ENCODE peak calls at places on chromosomes 3 and 15, in ten cellular contexts. J is PC-3, X is AG10803, H is fibroblast of the aortic adventitia, A is right lobe of liver, Q is HCT116, K is foreskin fibroblast, Z is A549, B is HL-60, W is AG09309. D is an unnamed sample.

GRCh38 chr15:73872370-73872769 is 994 bp upstream of the TBC1D21 start:
- DNase-seq in J (peak), X (peak), H (peak), A (peak), Q (no peak), K (peak), Z (no peak), B (no peak), W (peak), D (no peak)

GRCh38 chr3:90069748-90070147 is 962.3 kb downstream of the EPHA3 start:
- DNase-seq in J (no peak), X (no peak), H (no peak), A (no peak), Q (no peak), K (no peak), Z (no peak), B (no peak), W (no peak), D (no peak)

GRCh38 chr15:49085696-49086459 is 39.6 kb upstream of the SECISBP2L start:
- DNase-seq in J (no peak), X (no peak), H (no peak), A (no peak), Q (no peak), K (no peak), Z (no peak), B (no peak), W (no peak), D (no peak)

GRCh38 chr3:69433016-69433937 is 47.4 kb upstream of the FRMD4B start:
- DNase-seq in J (no peak), X (no peak), H (no peak), A (no peak), Q (no peak), K (no peak), Z (no peak), B (no peak), W (no peak), D (no peak)

GRCh38 chr3:89072671-89073070 is 34.8 kb upstream of the EPHA3 start:
- DNase-seq in J (no peak), X (no peak), H (no peak), A (no peak), Q (no peak), K (no peak), Z (no peak), B (no peak), W (no peak), D (no peak)

GRCh38 chr3:186998937-186999368 is 68.6 kb downstream of the ST6GAL1 start:
- DNase-seq in J (peak), X (no peak), H (no peak), A (no peak), Q (no peak), K (no peak), Z (no peak), B (no peak), W (no peak), D (no peak)

GRCh38 chr15:68304611-68305337 is 27.2 kb downstream of the FEM1B start:
- DNase-seq in J (no peak), X (no peak), H (no peak), A (peak), Q (no peak), K (no peak), Z (no peak), B (no peak), W (no peak), D (no peak)

GRCh38 chr3:110598847-110599490 is 472.6 kb upstream of the NECTIN3 start:
- DNase-seq in J (peak), X (peak), H (no peak), A (no peak), Q (no peak), K (peak), Z (no peak), B (no peak), W (no peak), D (no peak)

GRCh38 chr3:186307594-186307993 is 54.4 kb downstream of the DGKG start:
- DNase-seq in J (peak), X (peak), H (peak), A (no peak), Q (no peak), K (peak), Z (no peak), B (no peak), W (no peak), D (peak)

GRCh38 chr3:71185733-71186455 is 397.6 kb downstream of the FOXP1 start:
- DNase-seq in J (peak), X (no peak), H (peak), A (no peak), Q (no peak), K (peak), Z (no peak), B (no peak), W (no peak), D (no peak)

GRCh38 chr3:38003371-38003816 is 12.8 kb downstream of the VILL start:
- DNase-seq in J (peak), X (peak), H (peak), A (no peak), Q (no peak), K (no peak), Z (peak), B (peak), W (no peak), D (no peak)

GRCh38 chr15:73910904-73911303 is 15.4 kb upstream of the LOXL1 start:
- DNase-seq in J (no peak), X (no peak), H (no peak), A (no peak), Q (no peak), K (no peak), Z (no peak), B (no peak), W (no peak), D (no peak)

GRCh38 chr15:99084965-99085364 is 19.9 kb upstream of the SYNM start:
- DNase-seq in J (no peak), X (no peak), H (no peak), A (no peak), Q (no peak), K (no peak), Z (no peak), B (no peak), W (no peak), D (no peak)

GRCh38 chr3:43345877-43346276 is 59.5 kb downstream of the SNRK start:
- DNase-seq in J (no peak), X (peak), H (no peak), A (no peak), Q (no peak), K (peak), Z (no peak), B (no peak), W (peak), D (no peak)

GRCh38 chr3:12393894-12394293 is 90.4 kb upstream of the TSEN2 start:
- DNase-seq in J (peak), X (peak), H (peak), A (no peak), Q (peak), K (peak), Z (no peak), B (peak), W (peak), D (peak)

GRCh38 chr15:60972866-60973265 is 256.2 kb downstream of the RORA start:
- DNase-seq in J (peak), X (peak), H (peak), A (no peak), Q (no peak), K (peak), Z (no peak), B (no peak), W (no peak), D (no peak)

GRCh38 chr3:65778966-65779365 is 259.8 kb downstream of the MAGI1 start:
- DNase-seq in J (peak), X (peak), H (no peak), A (no peak), Q (no peak), K (no peak), Z (no peak), B (no peak), W (no peak), D (no peak)

GRCh38 chr15:80375968-80376891 is 28.0 kb upstream of the ARNT2 start:
- DNase-seq in J (no peak), X (no peak), H (no peak), A (no peak), Q (no peak), K (no peak), Z (no peak), B (no peak), W (no peak), D (no peak)

GRCh38 chr3:123332124-123332641 is 116.7 kb downstream of the ADCY5 start:
- DNase-seq in J (no peak), X (no peak), H (no peak), A (no peak), Q (no peak), K (no peak), Z (no peak), B (no peak), W (no peak), D (no peak)

GRCh38 chr15:90667063-90667754 is 49.9 kb upstream of the BLM start:
- DNase-seq in J (peak), X (no peak), H (no peak), A (no peak), Q (no peak), K (no peak), Z (no peak), B (no peak), W (no peak), D (no peak)

GRCh38 chr3:24477090-24477656 is 17.5 kb downstream of the THRB start:
- DNase-seq in J (no peak), X (no peak), H (no peak), A (no peak), Q (no peak), K (no peak), Z (no peak), B (no peak), W (no peak), D (no peak)

GRCh38 chr3:28348637-28349396 is at the start of the genes AZI2 and ZCWPW2:
- DNase-seq in J (peak), X (peak), H (peak), A (peak), Q (peak), K (peak), Z (peak), B (peak), W (peak), D (peak)

GRCh38 chr15:40871749-40872617 is 2.1 kb downstream of the RHOV start:
- DNase-seq in J (peak), X (no peak), H (no peak), A (no peak), Q (no peak), K (no peak), Z (no peak), B (no peak), W (no peak), D (no peak)

GRCh38 chr3:21484323-21485154 is 266.5 kb downstream of the ZNF385D start:
- DNase-seq in J (peak), X (peak), H (peak), A (peak), Q (no peak), K (peak), Z (peak), B (peak), W (no peak), D (peak)

GRCh38 chr15:52018244-52018643 is 775 bp upstream of the MAPK6 start:
- DNase-seq in J (peak), X (peak), H (no peak), A (no peak), Q (no peak), K (no peak), Z (no peak), B (no peak), W (no peak), D (no peak)

GRCh38 chr3:78846688-78847087 is 921.1 kb downstream of the ROBO1 start:
- DNase-seq in J (peak), X (peak), H (peak), A (no peak), Q (no peak), K (peak), Z (no peak), B (no peak), W (no peak), D (peak)

GRCh38 chr3:64548200-64548889 is 139.5 kb downstream of the ADAMTS9 start:
- DNase-seq in J (no peak), X (peak), H (peak), A (peak), Q (no peak), K (peak), Z (no peak), B (no peak), W (no peak), D (no peak)

GRCh38 chr3:150015906-150016305 is 45.2 kb upstream of the PFN2 start:
- DNase-seq in J (no peak), X (no peak), H (no peak), A (no peak), Q (no peak), K (no peak), Z (no peak), B (no peak), W (no peak), D (no peak)

GRCh38 chr15:81001180-81002003 is 669 bp downstream of the TLNRD1 start:
- DNase-seq in J (peak), X (peak), H (peak), A (peak), Q (no peak), K (peak), Z (peak), B (peak), W (no peak), D (no peak)

GRCh38 chr15:72168131-72168825 is 29.3 kb downstream of the GRAMD2A start:
- DNase-seq in J (peak), X (no peak), H (no peak), A (no peak), Q (no peak), K (no peak), Z (no peak), B (no peak), W (no peak), D (no peak)

GRCh38 chr15:101013769-101014223 is 94.6 kb downstream of the LRRK1 start:
- DNase-seq in J (no peak), X (no peak), H (no peak), A (peak), Q (no peak), K (no peak), Z (no peak), B (no peak), W (no peak), D (no peak)

GRCh38 chr3:168071971-168072645 is 23.6 kb downstream of the GOLIM4 start:
- DNase-seq in J (peak), X (peak), H (peak), A (no peak), Q (no peak), K (no peak), Z (no peak), B (no peak), W (no peak), D (no peak)

GRCh38 chr3:42094128-42094527 is 3.0 kb downstream of the TRAK1 start:
- DNase-seq in J (no peak), X (no peak), H (no peak), A (no peak), Q (no peak), K (no peak), Z (no peak), B (no peak), W (no peak), D (no peak)

GRCh38 chr3:39005295-39005694 is 46.4 kb downstream of the SCN11A start:
- DNase-seq in J (no peak), X (no peak), H (no peak), A (no peak), Q (no peak), K (no peak), Z (no peak), B (no peak), W (no peak), D (no peak)

GRCh38 chr3:172065534-172065933 is 26.2 kb downstream of the FNDC3B start:
- DNase-seq in J (no peak), X (peak), H (peak), A (no peak), Q (no peak), K (peak), Z (no peak), B (no peak), W (no peak), D (peak)

GRCh38 chr15:45262906-45263456 is 10.9 kb downstream of the SLC28A2 start:
- DNase-seq in J (no peak), X (no peak), H (no peak), A (no peak), Q (no peak), K (no peak), Z (no peak), B (no peak), W (no peak), D (no peak)

GRCh38 chr3:185070491-185071335 is 82.1 kb downstream of the C3orf70 start:
- DNase-seq in J (peak), X (peak), H (no peak), A (no peak), Q (peak), K (peak), Z (peak), B (no peak), W (no peak), D (no peak)

GRCh38 chr3:184711366-184712247 is at the start of gene MAGEF1:
- DNase-seq in J (peak), X (peak), H (peak), A (peak), Q (peak), K (peak), Z (peak), B (peak), W (peak), D (peak)

GRCh38 chr3:114447545-114447944 is 153.7 kb downstream of the TIGIT start:
- DNase-seq in J (no peak), X (no peak), H (no peak), A (no peak), Q (no peak), K (no peak), Z (no peak), B (no peak), W (no peak), D (no peak)
- H3K4me3 ChIP-seq in J (no peak), X (no peak), H (no peak), A (no peak), Q (no peak), K (no peak), Z (no peak), B (no peak), W (no peak), D (no peak)

GRCh38 chr3:196169836-196170240 is 41.4 kb downstream of the ZDHHC19 start:
- DNase-seq in J (no peak), X (no peak), H (no peak), A (no peak), Q (no peak), K (no peak), Z (no peak), B (peak), W (no peak), D (no peak)

GRCh38 chr3:196165850-196166249 is 45.4 kb downstream of the ZDHHC19 start:
- DNase-seq in J (no peak), X (no peak), H (no peak), A (no peak), Q (no peak), K (no peak), Z (no peak), B (peak), W (no peak), D (no peak)

GRCh38 chr3:196164576-196164975 is 46.6 kb downstream of the ZDHHC19 start:
- DNase-seq in J (no peak), X (no peak), H (no peak), A (no peak), Q (no peak), K (no peak), Z (no peak), B (no peak), W (no peak), D (no peak)

GRCh38 chr3:196166741-196167140 is 44.5 kb downstream of the ZDHHC19 start:
- DNase-seq in J (no peak), X (no peak), H (no peak), A (no peak), Q (no peak), K (no peak), Z (no peak), B (no peak), W (no peak), D (no peak)

DNA sequence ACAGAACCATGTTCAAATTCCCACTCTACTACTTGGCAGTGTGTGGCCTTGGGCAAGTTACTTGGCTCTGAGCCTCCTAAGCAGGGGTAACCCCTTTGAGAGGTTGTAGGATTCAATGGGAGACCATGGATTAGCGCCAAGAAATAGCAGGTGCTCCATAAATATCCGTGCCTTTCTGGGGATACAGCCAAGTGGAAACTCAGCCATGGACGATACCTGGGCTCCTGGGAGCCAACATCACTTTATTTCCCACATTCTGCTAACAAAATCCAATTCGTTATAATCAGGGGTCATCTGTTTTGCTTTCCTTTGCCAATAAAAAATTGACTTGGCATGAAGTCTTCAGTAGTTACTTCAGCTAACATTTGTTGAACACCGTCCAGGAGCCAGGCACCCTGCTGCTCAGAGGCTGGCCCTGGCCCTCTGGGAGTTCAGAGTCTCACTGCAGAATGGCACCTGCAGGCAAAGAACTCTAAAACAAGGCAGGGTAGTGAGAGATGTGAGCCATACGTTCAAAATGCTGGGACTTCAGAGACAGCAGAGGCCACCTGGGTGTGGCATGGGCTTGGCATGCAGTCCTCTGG is 42.3 kb downstream of the ZDHHC19 start:
- DNase-seq in J (no peak), X (no peak), H (no peak), A (peak), Q (no peak), K (no peak), Z (no peak), B (no peak), W (no peak), D (no peak)
- TF ChIP-seq CTCF in J (no peak), X (no peak), H (no peak), A (no peak), Q (no peak), K (no peak), Z (no peak), B (no peak), W (no peak), D (no peak)

DNA sequence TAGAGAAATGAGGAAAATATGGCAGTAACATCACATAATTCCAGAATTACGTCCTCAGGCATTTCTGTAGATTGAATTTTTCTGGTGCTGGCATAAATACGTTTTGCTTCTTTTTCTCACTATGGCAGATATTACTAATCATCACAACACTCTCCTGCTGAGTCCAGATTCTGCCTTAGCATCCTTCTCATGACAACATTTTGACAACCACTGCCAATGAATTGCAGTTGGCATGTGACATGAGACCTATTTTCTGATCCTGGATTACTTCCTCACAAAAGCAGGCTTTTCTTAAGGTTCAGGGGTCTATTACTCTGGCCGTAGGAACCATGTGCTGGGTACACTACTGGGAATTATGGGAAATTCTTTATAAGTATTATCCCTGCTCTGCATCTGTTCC is 22.5 kb upstream of the ARL6 start:
- DNase-seq in J (no peak), X (no peak), H (no peak), A (no peak), Q (no peak), K (no peak), Z (no peak), B (no peak), W (no peak), D (no peak)
- H3K4me3 ChIP-seq in J (no peak), X (no peak), H (no peak), A (no peak), Q (no peak), K (no peak), Z (no peak), B (no peak), W (no peak), D (no peak)

GRCh38 chr3:47622648-47623047 is 44.0 kb upstream of the CSPG5 start:
- DNase-seq in J (no peak), X (no peak), H (no peak), A (no peak), Q (no peak), K (no peak), Z (no peak), B (no peak), W (no peak), D (no peak)

GRCh38 chr3:47629770-47630169 is 51.1 kb upstream of the CSPG5 start:
- DNase-seq in J (no peak), X (no peak), H (no peak), A (no peak), Q (no peak), K (no peak), Z (no peak), B (no peak), W (no peak), D (no peak)

GRCh38 chr3:47630810-47631209 is 52.1 kb upstream of the CSPG5 start:
- DNase-seq in J (no peak), X (no peak), H (no peak), A (no peak), Q (no peak), K (no peak), Z (no peak), B (no peak), W (no peak), D (no peak)

DNA sequence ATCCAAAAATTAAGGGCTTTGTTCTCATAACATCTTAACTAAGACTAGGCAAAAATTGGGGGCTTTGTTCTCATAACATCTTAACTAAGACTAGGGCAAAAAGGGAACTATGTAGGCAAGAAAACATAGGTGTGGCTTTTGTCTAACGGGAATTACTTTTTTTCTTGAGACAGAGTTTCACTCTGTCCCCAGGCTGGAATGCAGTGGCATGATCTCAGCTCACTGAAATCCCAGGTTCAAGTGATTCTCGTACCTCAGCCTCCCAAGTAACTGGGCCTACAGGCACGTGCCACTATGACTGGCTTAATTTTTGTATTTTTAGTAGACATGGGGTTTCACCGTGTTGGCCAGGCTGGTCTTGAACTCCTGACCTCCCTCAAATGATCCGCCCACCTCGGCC is 49.8 kb upstream of the CSPG5 start:
- DNase-seq in J (no peak), X (no peak), H (no peak), A (no peak), Q (no peak), K (no peak), Z (no peak), B (no peak), W (no peak), D (no peak)
- TF ChIP-seq CTCF in J (no peak), X (no peak), H (no peak), A (no peak), Q (no peak), K (no peak), Z (no peak), B (no peak), W (no peak), D (no peak)

D was measured in HFF-Myc.